ENCODE peak calls at places on chromosomes 16 and 17, in eight cellular contexts. K is activated CD8-positive, alpha-beta memory T cell treated with anti-CD3 and anti-CD28 coated beads for 1 hour; D is activated T-cell treated with anti-CD3 and anti-CD28 coated beads for 48 hours; C is AG04449; X is HCT116; N is AG20443; V is GF-D8; A is AG08395. H is an unnamed sample.

GRCh38 chr16:50684823-50685455 is 3.8 kb upstream of the SNX20 start:
- DNase-seq in V (no peak), A (no peak), D (no peak), K (no peak), N (no peak), X (no peak), C (no peak), H (no peak)

GRCh38 chr17:14739656-14740431 is 439.0 kb downstream of the HS3ST3B1 start:
- DNase-seq in C (no peak), V (no peak), K (no peak), A (no peak), N (no peak), D (no peak), X (no peak), H (no peak)

GRCh38 chr16:55091871-55092230 is 161.2 kb downstream of the IRX5 start:
- DNase-seq in A (no peak), C (no peak), X (no peak), N (no peak), K (no peak), V (no peak), D (no peak), H (no peak)

GRCh38 chr16:84548971-84549844 is 44.7 kb upstream of the MEAK7 start:
- DNase-seq in A (no peak), C (no peak), X (no peak), D (peak), V (no peak), N (no peak), K (no peak), H (no peak)

GRCh38 chr17:44012874-44013273 is 1.9 kb downstream of the TMEM101 start:
- DNase-seq in X (no peak), C (no peak), D (no peak), N (no peak), K (no peak), V (no peak), A (no peak), H (no peak)

GRCh38 chr16:5056347-5056746 is 9.4 kb downstream of the C16orf89 start:
- DNase-seq in K (no peak), N (peak), D (peak), V (no peak), C (no peak), X (peak), A (peak), H (no peak)

GRCh38 chr16:85715169-85716015 is 26.6 kb upstream of the GINS2 start:
- DNase-seq in C (no peak), N (no peak), V (no peak), K (no peak), A (no peak), D (no peak), X (no peak), H (peak)

GRCh38 chr17:28716740-28717577 is 709 bp downstream of the RAB34 start:
- DNase-seq in X (no peak), D (no peak), C (no peak), A (peak), V (no peak), N (peak), K (no peak), H (no peak)

GRCh38 chr17:15516150-15516549 is 47.1 kb downstream of the TVP23C start:
- DNase-seq in D (no peak), K (no peak), A (no peak), C (no peak), V (no peak), N (no peak), X (no peak), H (no peak)

GRCh38 chr17:59845595-59846390 is 47.0 kb downstream of the TUBD1 start:
- DNase-seq in V (peak), N (peak), K (no peak), C (no peak), A (no peak), X (peak), D (no peak), H (no peak)

GRCh38 chr16:49048557-49048956 is 233.1 kb downstream of the CBLN1 start:
- DNase-seq in N (no peak), D (no peak), C (no peak), A (peak), X (peak), V (no peak), K (no peak), H (no peak)

GRCh38 chr17:19306160-19307111 is 56.1 kb downstream of the B9D1 start:
- DNase-seq in C (no peak), K (no peak), N (no peak), X (no peak), A (no peak), V (peak), D (peak), H (no peak)

GRCh38 chr16:48126801-48127644 is 28.8 kb downstream of the ABCC12 start:
- DNase-seq in V (no peak), N (peak), A (peak), C (peak), X (no peak), D (no peak), K (no peak), H (no peak)

GRCh38 chr17:8418471-8418870 is 17.2 kb upstream of the NDEL1 start:
- DNase-seq in D (no peak), K (no peak), C (no peak), X (no peak), N (no peak), V (no peak), A (no peak), H (no peak)

GRCh38 chr17:35025541-35025940 is 38.0 kb downstream of the RFFL start:
- DNase-seq in K (no peak), D (no peak), C (no peak), N (no peak), X (no peak), V (no peak), A (no peak), H (no peak)

GRCh38 chr16:50627419-50627818 is 53.7 kb downstream of the SNX20 start:
- DNase-seq in X (no peak), A (peak), C (no peak), D (peak), N (peak), K (no peak), V (no peak), H (peak)

GRCh38 chr16:19666451-19666850 is 51.6 kb downstream of the KNOP1 start:
- DNase-seq in D (no peak), C (no peak), K (no peak), V (no peak), A (no peak), X (no peak), N (no peak), H (no peak)

GRCh38 chr17:73705594-73705993 is 61.3 kb upstream of the SDK2 start:
- DNase-seq in N (peak), V (no peak), C (peak), X (no peak), D (no peak), K (no peak), A (peak), H (no peak)

GRCh38 chr17:44384281-44384822 is 5.1 kb downstream of the ITGA2B start:
- DNase-seq in D (no peak), X (no peak), K (no peak), V (no peak), A (no peak), C (no peak), N (no peak), H (no peak)

GRCh38 chr17:78672880-78673371 is 95.7 kb upstream of the DNAH17 start:
- DNase-seq in A (peak), K (no peak), X (no peak), N (peak), C (no peak), D (no peak), V (no peak), H (no peak)

GRCh38 chr17:39096435-39097158 is 54.8 kb downstream of the PLXDC1 start:
- DNase-seq in A (no peak), V (no peak), X (no peak), D (no peak), K (no peak), N (no peak), C (no peak), H (no peak)

GRCh38 chr17:70629902-70630301 is 460.6 kb downstream of the KCNJ2 start:
- DNase-seq in V (no peak), A (no peak), X (no peak), D (no peak), C (no peak), K (no peak), N (no peak), H (no peak)

GRCh38 chr16:31876955-31877828 is 3.6 kb downstream of the ZNF267 start:
- DNase-seq in A (peak), X (no peak), C (peak), V (no peak), D (peak), K (no peak), N (peak), H (no peak)

GRCh38 chr16:20568404-20568803 is 7.8 kb downstream of the ACSM2B start:
- DNase-seq in N (no peak), V (no peak), D (no peak), X (no peak), A (no peak), K (no peak), C (no peak), H (no peak)

GRCh38 chr17:68057531-68057952 is 22.0 kb downstream of the KPNA2 start:
- DNase-seq in C (no peak), K (no peak), A (no peak), X (peak), V (no peak), D (peak), N (peak), H (no peak)

GRCh38 chr17:59561042-59561441 is 4.4 kb upstream of the DHX40 start:
- DNase-seq in V (peak), N (peak), A (peak), C (no peak), K (no peak), X (peak), D (no peak), H (no peak)

GRCh38 chr17:61312406-61313295 is 87.0 kb upstream of the TBX2 start:
- DNase-seq in X (no peak), D (no peak), K (no peak), C (no peak), N (no peak), V (no peak), A (no peak), H (no peak)

GRCh38 chr17:17081304-17081940 is 39.2 kb downstream of the MPRIP start:
- DNase-seq in A (no peak), D (no peak), N (no peak), K (no peak), C (no peak), X (no peak), V (no peak), H (no peak)

GRCh38 chr17:55210292-55210691 is 54.5 kb upstream of the HLF start:
- DNase-seq in X (no peak), K (no peak), V (no peak), N (no peak), C (no peak), A (no peak), D (no peak), H (no peak)

GRCh38 chr16:89289428-89290395 is 72.2 kb downstream of the ZNF778 start:
- DNase-seq in A (peak), N (peak), K (peak), D (peak), C (no peak), V (no peak), X (peak), H (peak)

GRCh38 chr17:74245145-74245817 is 28.8 kb upstream of the DNAI2 start:
- DNase-seq in K (no peak), C (no peak), N (peak), A (no peak), V (no peak), D (no peak), X (no peak), H (no peak)

GRCh38 chr16:27473101-27473900 is 71.3 kb downstream of the IL21R start:
- DNase-seq in A (no peak), K (no peak), N (no peak), D (no peak), C (no peak), V (no peak), X (no peak), H (no peak)

GRCh38 chr17:28570716-28571254 is 539 bp downstream of the PIGS start:
- DNase-seq in N (peak), K (no peak), A (peak), X (no peak), C (no peak), V (no peak), D (peak), H (no peak)

GRCh38 chr16:84582958-84583516 is 34.8 kb downstream of the COTL1 start:
- DNase-seq in A (peak), X (no peak), N (peak), D (no peak), K (no peak), V (no peak), C (peak), H (no peak)

GRCh38 chr17:47806026-47806912 is 15.3 kb downstream of the OSBPL7 start:
- DNase-seq in X (no peak), N (no peak), V (no peak), K (no peak), D (no peak), A (no peak), C (no peak), H (no peak)

GRCh38 chr16:17305694-17306093 is 165.1 kb downstream of the XYLT1 start:
- DNase-seq in D (peak), C (no peak), X (no peak), K (no peak), V (no peak), N (no peak), A (no peak), H (no peak)

GRCh38 chr16:81583893-81584705 is 139.5 kb downstream of the CMIP start:
- DNase-seq in K (no peak), X (peak), A (peak), C (no peak), V (no peak), N (peak), D (no peak), H (peak)

GRCh38 chr17:52255347-52255746 is 96.8 kb upstream of the CA10 start:
- DNase-seq in V (no peak), K (no peak), D (no peak), N (no peak), A (no peak), C (no peak), X (no peak), H (no peak)

GRCh38 chr17:32627233-32628008 is 140.6 kb downstream of the CDK5R1 start:
- DNase-seq in V (no peak), K (no peak), D (no peak), N (no peak), X (no peak), C (no peak), A (peak), H (no peak)

GRCh38 chr17:31593806-31594205 is 202.3 kb downstream of the RAB11FIP4 start:
- DNase-seq in A (peak), N (peak), K (no peak), X (no peak), D (no peak), V (no peak), C (peak), H (no peak)

H was measured in ureter.